ENCODE peak calls at places on chromosome 13, in four cellular contexts. N is cardiac fibroblast, J is lung, R is ascending aorta. V is an unnamed sample.

GRCh38 chr13:95301947-95302386 is 716 bp upstream of the ABCC4 start:
- DNase-seq in N (no peak), J (no peak), R (no peak), V (no peak)

GRCh38 chr13:99307247-99307646 is at the start of gene GPR183:
- DNase-seq in N (peak), J (no peak), R (no peak), V (no peak)

GRCh38 chr13:111393221-111393790 is 72.9 kb downstream of the TEX29 start:
- DNase-seq in N (no peak), J (no peak), R (no peak), V (no peak)

GRCh38 chr13:107669356-107669755 is 546.0 kb downstream of the LIG4 start:
- DNase-seq in N (peak), J (no peak), R (no peak), V (peak)

GRCh38 chr13:47546963-47547345 is 454.1 kb downstream of the SUCLA2 start:
- DNase-seq in N (no peak), J (no peak), R (no peak), V (no peak)

GRCh38 chr13:58884353-58884752 is 1252.8 kb downstream of the PCDH17 start:
- DNase-seq in N (no peak), J (no peak), R (no peak), V (no peak)

GRCh38 chr13:111131048-111131447 is 15.9 kb downstream of the ARHGEF7 start:
- DNase-seq in N (no peak), J (no peak), R (no peak), V (no peak)

GRCh38 chr13:60019119-60019993 is 144.4 kb downstream of the DIAPH3 start:
- DNase-seq in N (peak), J (no peak), R (no peak), V (peak)

GRCh38 chr13:36674337-36675212 is 755 bp downstream of the SERTM1 start:
- DNase-seq in N (no peak), J (no peak), R (no peak), V (no peak)

GRCh38 chr13:98285317-98285716 is 108.2 kb upstream of the RNF113B start:
- DNase-seq in N (no peak), J (no peak), R (no peak), V (peak)

GRCh38 chr13:53683608-53684007 is 655.0 kb downstream of the OLFM4 start:
- DNase-seq in N (no peak), J (no peak), R (no peak), V (no peak)

GRCh38 chr13:30172593-30173300 is 134.6 kb downstream of the KATNAL1 start:
- DNase-seq in N (peak), J (no peak), R (no peak), V (no peak)

GRCh38 chr13:43545317-43545874 is 241.4 kb downstream of the ENOX1 start:
- DNase-seq in N (peak), J (no peak), R (no peak), V (peak)

GRCh38 chr13:19962894-19963293 is 4.4 kb downstream of the ZMYM2 start:
- DNase-seq in N (no peak), J (no peak), R (no peak), V (no peak)

GRCh38 chr13:19959831-19960672 is 1.5 kb downstream of the ZMYM2 start:
- DNase-seq in N (peak), J (peak), R (peak), V (peak)

GRCh38 chr13:19960673-19961015 is 2.1 kb downstream of the ZMYM2 start:
- DNase-seq in N (peak), J (no peak), R (no peak), V (peak)

GRCh38 chr13:19961924-19962323 is 3.4 kb downstream of the ZMYM2 start:
- DNase-seq in N (no peak), J (no peak), R (no peak), V (no peak)

GRCh38 chr13:19961484-19961883 is 3.0 kb downstream of the ZMYM2 start:
- DNase-seq in N (peak), J (no peak), R (no peak), V (no peak)
- H3K4me3 ChIP-seq in N (no peak), J (no peak), R (no peak), V (no peak)

GRCh38 chr13:114025432-114026127 is 51.7 kb upstream of the C13orf46 start:
- DNase-seq in N (peak), J (no peak), R (no peak), V (peak)

GRCh38 chr13:114023716-114024602 is 50.1 kb upstream of the C13orf46 start:
- DNase-seq in N (no peak), J (no peak), R (no peak), V (no peak)

GRCh38 chr13:114022876-114023275 is 49.0 kb upstream of the C13orf46 start:
- DNase-seq in N (no peak), J (no peak), R (no peak), V (no peak)

GRCh38 chr13:114026128-114026880 is 52.4 kb upstream of the C13orf46 start:
- DNase-seq in N (no peak), J (no peak), R (no peak), V (no peak)

DNA sequence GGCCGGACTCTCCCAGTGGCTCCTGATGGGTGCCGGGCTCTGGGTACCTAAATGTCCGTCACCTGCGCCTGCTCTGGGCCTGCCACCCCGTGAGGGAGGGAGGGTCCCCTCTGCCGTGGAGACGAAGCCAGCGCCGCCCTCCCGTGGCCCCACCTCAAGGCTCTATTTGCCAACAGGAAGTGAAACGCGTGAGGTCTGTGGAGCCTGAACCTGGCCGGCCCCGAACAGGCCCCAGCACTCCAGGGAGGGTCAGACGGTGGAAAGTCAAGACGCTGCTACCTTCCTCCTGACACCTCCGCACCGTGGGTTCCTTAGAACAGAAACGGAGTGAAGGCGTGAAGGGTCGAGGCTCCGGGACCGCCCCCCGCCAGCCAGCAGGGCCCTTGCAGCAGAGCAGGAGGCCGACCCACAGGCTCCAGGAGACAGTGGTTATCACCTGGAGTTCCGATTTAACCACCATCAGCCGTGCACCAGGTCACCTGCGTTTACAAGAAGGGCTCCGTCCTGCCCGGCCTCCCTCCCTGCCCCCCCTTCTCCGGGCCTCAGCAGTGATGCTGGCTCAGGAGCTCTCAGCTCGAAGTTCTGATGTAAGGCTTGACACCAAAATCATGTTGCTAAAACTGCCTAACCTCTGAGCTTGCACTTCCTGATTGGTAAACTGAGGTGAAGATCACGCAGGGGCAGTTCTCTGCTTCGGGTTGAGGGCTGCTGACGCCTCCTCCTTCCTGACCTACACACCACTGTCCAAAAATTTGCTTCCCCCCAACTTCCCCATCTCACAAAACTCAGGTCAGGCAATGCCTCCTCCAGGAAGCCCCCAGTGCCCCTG is 50.9 kb upstream of the C13orf46 start:
- DNase-seq in N (no peak), J (no peak), R (no peak), V (peak)
- H3K4me3 ChIP-seq in N (no peak), J (no peak), R (no peak), V (no peak)

GRCh38 chr13:24038405-24038804 is 122.1 kb upstream of the SPATA13 start:
- DNase-seq in N (peak), J (peak), R (no peak), V (peak)
- H3K4me3 ChIP-seq in N (no peak), J (no peak), R (no peak), V (no peak)

GRCh38 chr13:40779049-40779448 is 8.1 kb upstream of the MRPS31 start:
- DNase-seq in N (no peak), J (no peak), R (no peak), V (no peak)

GRCh38 chr13:40776681-40777165 is 5.7 kb upstream of the MRPS31 start:
- DNase-seq in N (peak), J (peak), R (no peak), V (peak)

GRCh38 chr13:40777957-40778235 is 6.9 kb upstream of the MRPS31 start:
- DNase-seq in N (no peak), J (no peak), R (no peak), V (peak)

GRCh38 chr13:40776232-40776631 is 5.2 kb upstream of the MRPS31 start:
- DNase-seq in N (no peak), J (no peak), R (no peak), V (no peak)

DNA sequence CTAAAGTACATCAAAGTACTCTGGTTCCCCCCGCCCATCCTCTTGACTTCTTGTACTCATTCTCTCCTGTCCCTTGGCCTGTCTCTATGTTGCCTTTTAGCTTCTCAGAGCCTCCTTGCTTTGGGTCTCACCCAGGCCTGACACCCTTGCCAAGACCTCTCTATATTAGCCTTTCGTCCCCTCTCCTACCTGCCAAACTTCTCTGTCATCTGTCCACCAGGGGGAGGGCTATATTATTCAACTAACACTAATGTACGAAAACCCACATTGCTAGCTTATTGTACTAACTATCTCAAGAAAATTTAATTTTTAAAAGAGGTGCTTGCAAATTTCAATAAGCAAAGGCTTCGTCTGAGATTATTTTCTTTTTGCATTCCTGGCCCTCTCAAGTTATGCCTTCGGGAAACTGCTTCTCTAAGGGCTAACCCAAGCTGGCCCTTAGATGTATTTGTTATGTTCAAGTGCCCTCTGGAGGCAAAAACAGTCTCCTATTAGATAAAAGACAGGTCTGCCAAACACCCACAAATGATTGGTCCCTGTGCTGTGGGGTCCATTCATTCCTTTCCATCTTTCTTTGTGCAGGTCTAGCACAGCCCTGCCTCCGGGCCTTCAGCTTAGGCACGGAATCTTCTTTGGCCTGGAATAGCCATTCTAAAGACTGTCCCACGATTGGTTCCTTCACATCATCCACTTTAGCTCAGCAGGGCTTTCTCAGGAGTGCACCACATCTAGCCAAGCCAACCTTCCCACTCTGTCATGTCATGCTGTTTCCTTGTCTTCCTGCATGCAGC is 6.4 kb upstream of the MRPS31 start:
- DNase-seq in N (peak), J (peak), R (no peak), V (peak)
- H3K4me3 ChIP-seq in N (no peak), J (no peak), R (peak), V (peak)

DNA sequence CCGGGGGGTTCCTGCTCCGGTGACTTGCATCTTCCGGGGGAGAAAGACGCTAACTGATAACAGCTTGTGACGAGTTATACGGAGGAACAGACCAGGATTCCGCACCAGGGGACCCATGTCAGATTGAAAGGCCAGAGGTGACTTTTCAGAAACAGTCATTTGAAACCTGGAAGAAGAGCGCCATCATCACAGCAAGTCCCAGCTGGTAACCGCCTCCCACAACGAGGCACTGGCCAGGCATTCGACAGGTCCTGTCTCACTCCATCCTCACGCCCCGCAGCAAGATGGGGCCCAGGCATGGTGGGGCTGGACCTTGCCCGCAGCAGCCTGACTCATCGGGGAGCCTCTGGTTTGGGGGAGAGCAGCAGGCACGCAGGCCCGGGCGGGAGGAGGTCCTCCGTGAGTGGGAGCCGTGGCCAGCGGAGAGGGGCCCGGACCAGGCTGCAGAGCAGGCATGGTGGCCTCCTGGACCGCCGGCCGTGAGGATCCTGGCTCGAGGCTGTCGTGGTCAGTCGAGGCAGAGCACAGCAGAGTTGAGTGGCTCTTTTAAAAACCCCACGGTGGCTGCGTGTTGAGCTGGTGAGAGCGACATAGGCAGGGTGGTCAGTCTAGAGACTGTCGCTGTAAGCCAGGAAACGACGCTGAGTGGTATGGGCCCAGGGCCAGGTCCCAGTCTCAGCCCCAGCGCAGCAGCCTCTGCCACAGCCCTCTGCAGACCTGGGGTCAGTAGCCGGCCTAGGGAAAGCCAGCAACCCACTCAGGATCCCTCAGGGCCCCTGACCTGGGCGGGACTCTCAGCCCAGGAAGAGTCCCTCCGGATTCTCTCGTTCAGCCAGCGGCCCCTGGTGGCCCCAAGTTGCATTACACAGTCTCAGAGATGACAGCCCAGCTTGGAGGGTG is 94.9 kb upstream of the MCF2L start:
- DNase-seq in N (peak), J (peak), R (no peak), V (peak)
- H3K4me3 ChIP-seq in N (no peak), J (no peak), R (peak), V (no peak)

GRCh38 chr13:113443991-113444390 is 9.3 kb downstream of the ADPRHL1 start:
- DNase-seq in N (no peak), J (no peak), R (no peak), V (no peak)
- H3K4me3 ChIP-seq in N (no peak), J (no peak), R (no peak), V (no peak)